ENCODE peak calls at places on chromosomes 13 and 19, in seven cellular contexts. P is Peyer's patch; T is heart left ventricle; D is body of pancreas; V is thoracic aorta; G is CD4-positive, alpha-beta memory T cell; E is CD8-positive, alpha-beta T cell. M is an unnamed sample.

GRCh38 chr13:113938246-113938645 is 35.6 kb downstream of the C13orf46 start:
- DNase-seq in P (no peak), T (peak; percentile 29), D (no peak), V (no peak), G (no peak), E (no peak), M (no peak)

GRCh38 chr13:33263976-33264619 is 21.5 kb downstream of the STARD13 start:
- DNase-seq in P (no peak), T (no peak), D (no peak), V (no peak), G (no peak), E (no peak), M (no peak)

GRCh38 chr13:98570929-98571372 is 6.0 kb downstream of the STK24 start:
- DNase-seq in P (peak; percentile 79), T (peak; percentile 31), D (no peak), V (no peak), G (peak; percentile 65), E (peak; percentile 52), M (no peak)

GRCh38 chr19:750640-751423 is at the start of gene MISP:
- DNase-seq in P (peak; percentile 91), T (no peak), D (peak; percentile 71), V (no peak), G (no peak), E (no peak), M (no peak)

GRCh38 chr13:99269627-99270252 is 11.6 kb upstream of the GPR18 start:
- DNase-seq in P (peak; percentile 69), T (no peak), D (no peak), V (no peak), G (peak; percentile 71), E (peak; percentile 41), M (peak; percentile 35)

GRCh38 chr13:114032121-114032799 is 58.4 kb upstream of the C13orf46 start:
- DNase-seq in P (no peak), T (no peak), D (peak; percentile 48), V (no peak), G (no peak), E (no peak), M (no peak)

GRCh38 chr13:30224732-30225131 is 82.6 kb downstream of the KATNAL1 start:
- DNase-seq in P (no peak), T (no peak), D (no peak), V (no peak), G (no peak), E (no peak), M (no peak)

GRCh38 chr13:92500192-92500591 is 726.4 kb upstream of the GPC6 start:
- DNase-seq in P (no peak), T (no peak), D (no peak), V (no peak), G (no peak), E (no peak), M (no peak)

GRCh38 chr19:38294090-38294489 is 10.0 kb upstream of the C19orf33 start:
- DNase-seq in P (no peak), T (no peak), D (no peak), V (no peak), G (no peak), E (no peak), M (no peak)
- H3K27ac ChIP-seq in P (no peak overlapping the region), T (no peak overlapping the region), D (no peak overlapping the region), V (no peak overlapping the region), G (no peak overlapping the region), E (no peak overlapping the region), M (no peak overlapping the region)

GRCh38 chr13:100610399-100611347 is 22.1 kb upstream of the GGACT start:
- DNase-seq in P (no peak), T (no peak), D (no peak), V (no peak), G (no peak), E (no peak), M (no peak)
- H3K27ac ChIP-seq in P (peak overlapping the region; percentile 18), T (no peak overlapping the region), D (no peak overlapping the region), V (no peak overlapping the region), G (no peak overlapping the region), E (no peak overlapping the region), M (no peak overlapping the region)

GRCh38 chr13:97340399-97340798 is 93.6 kb upstream of the RAP2A start:
- DNase-seq in P (no peak), T (no peak), D (no peak), V (no peak), G (no peak), E (no peak), M (no peak)
- H3K27ac ChIP-seq in P (peak overlapping the region; percentile 51), T (peak overlapping the region; percentile 35), D (peak overlapping the region; percentile 60), V (peak overlapping the region; percentile 59), G (no peak overlapping the region), E (no peak overlapping the region), M (no peak overlapping the region)

DNA sequence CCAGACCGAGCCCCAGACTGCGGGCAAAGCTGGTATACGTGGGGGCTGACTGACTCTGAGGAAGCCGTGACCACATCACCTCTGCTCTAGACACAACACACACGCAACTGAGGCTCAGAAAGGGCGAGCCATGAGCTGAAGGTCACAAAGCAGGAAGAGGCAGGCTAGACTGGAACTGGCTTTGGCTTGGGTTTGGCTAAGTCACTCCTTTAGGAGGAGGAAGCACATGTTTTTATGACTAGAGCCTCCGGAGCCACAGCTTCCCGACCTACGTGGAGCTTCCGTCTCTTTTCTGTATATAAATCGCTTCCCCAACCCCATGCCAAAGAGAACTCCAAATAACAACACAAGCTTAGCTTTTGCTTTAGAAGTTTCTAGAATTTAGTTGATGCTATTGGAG is 48.0 kb downstream of the RFX2 start:
- DNase-seq in P (peak; percentile 55), T (peak; percentile 64), D (no peak), V (peak; percentile 52), G (peak; percentile 39), E (peak; percentile 63), M (peak; percentile 33)
- H3K27ac ChIP-seq in P (peak overlapping the region; percentile 62), T (peak overlapping the region; percentile 64), D (no peak overlapping the region), V (peak overlapping the region; percentile 97), G (no peak overlapping the region), E (no peak overlapping the region), M (peak overlapping the region; percentile 63)

DNA sequence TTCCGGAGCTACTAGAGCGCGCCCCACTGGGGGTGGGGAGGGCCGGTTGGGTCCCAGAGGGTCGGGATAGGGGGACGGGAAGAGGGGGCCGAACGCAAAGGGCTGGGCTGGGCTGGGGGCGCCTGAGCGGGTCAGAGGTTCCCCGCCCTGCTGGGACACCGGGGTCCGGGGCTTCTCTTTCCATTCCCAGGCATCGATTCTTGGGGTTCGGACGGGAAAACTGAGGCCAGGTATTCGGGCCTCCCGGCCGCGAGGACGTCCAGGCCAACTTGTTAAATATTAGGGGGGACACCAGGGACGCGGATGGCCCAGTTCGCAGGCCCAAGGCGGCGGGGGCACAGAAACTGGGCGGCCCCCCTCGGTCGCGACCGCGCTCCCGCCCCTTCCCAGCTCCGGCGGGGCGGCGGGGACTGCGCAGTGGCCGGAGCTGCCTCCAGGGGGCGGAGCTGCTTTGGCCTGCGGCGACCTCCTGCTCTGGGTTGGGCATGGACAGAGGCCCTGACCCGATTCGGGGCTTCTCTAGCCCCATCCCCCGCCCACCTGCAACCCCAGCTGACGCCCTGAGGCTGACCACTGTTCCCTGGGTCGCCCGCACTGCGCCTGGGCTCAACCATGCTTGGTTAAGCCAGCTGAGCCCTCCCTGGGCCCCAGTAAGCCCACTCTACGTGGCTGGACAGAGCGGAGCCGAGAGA is 1.2 kb upstream of the KLF16 start:
- DNase-seq in P (peak; percentile 87), T (peak; percentile 77), D (peak; percentile 69), V (no peak), G (peak; percentile 30), E (peak; percentile 44), M (peak; percentile 84)
- H3K27ac ChIP-seq in P (peak overlapping the region; percentile 84), T (peak overlapping the region; percentile 89), D (peak overlapping the region; percentile 86), V (peak overlapping the region; percentile 86), G (peak overlapping the region; percentile 74), E (peak overlapping the region; percentile 71), M (peak overlapping the region; percentile 87)

GRCh38 chr19:35392742-35393350 is 22.0 kb downstream of the GPR42 start:
- DNase-seq in P (no peak), T (no peak), D (no peak), V (no peak), G (no peak), E (no peak), M (no peak)
- H3K27ac ChIP-seq in P (no peak overlapping the region), T (no peak overlapping the region), D (no peak overlapping the region), V (no peak overlapping the region), G (no peak overlapping the region), E (no peak overlapping the region), M (no peak overlapping the region)

DNA sequence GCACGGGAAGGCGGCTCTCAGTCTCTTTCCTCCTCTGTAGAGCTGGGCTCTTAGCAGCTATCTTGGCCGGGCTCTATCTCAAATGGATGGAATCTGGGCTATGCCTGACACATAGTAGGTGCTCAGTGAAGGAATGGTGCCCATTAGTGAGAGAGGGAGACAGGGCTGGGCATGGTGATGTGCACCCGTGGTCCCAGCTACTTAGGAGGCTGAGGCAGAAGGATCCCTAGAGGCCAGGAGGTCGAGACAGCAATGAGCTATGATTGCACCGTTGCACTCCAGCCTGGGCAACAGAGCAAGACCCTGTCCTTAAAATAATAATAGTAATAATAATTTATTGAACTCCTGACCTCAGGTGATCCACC is 14.7 kb downstream of the KLF2 start:
- DNase-seq in P (no peak), T (no peak), D (no peak), V (no peak), G (no peak), E (no peak), M (no peak)
- H3K27ac ChIP-seq in P (no peak overlapping the region), T (peak overlapping the region; percentile 52), D (no peak overlapping the region), V (peak overlapping the region; percentile 80), G (peak overlapping the region; percentile 66), E (no peak overlapping the region), M (no peak overlapping the region)

DNA sequence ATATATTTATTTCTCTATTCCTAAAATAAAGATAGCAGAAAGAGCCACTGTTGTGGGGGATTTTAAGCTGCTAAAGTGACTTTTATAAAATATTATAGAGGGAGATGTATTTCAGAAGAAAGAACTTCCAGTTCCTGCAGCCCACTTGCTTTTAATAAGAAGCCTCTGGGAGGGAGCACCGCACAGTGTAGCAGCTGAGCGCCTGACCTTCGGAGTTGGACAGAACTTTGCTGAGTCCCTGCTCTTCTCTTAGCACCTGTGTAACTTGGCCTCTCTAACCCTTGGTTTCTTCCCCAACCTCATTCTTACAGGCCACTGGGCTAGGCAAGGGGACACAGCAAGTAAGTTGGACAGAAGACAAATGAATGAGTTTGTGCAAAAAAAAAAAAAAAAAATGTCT is 34.8 kb upstream of the TPTE2 start:
- DNase-seq in P (no peak), T (no peak), D (no peak), V (no peak), G (no peak), E (no peak), M (no peak)
- H3K27ac ChIP-seq in P (no peak overlapping the region), T (no peak overlapping the region), D (no peak overlapping the region), V (no peak overlapping the region), G (no peak overlapping the region), E (no peak overlapping the region), M (no peak overlapping the region)

M was measured in adrenal gland.